ENCODE peak calls at places on chromosomes 6 and 20, in eight cellular contexts. One of them, this sample, is unnamed.

GRCh38 chr6:79719248-79719975 is 88.3 kb downstream of the SH3BGRL2 start:
- DNase-seq in naive thymus-derived CD4-positive, alpha-beta T cell: no peak
- DNase-seq in stimulated activated CD4-positive, alpha-beta T cell treated with anti-CD3 and anti-CD28 coated beads, TNF-alpha, amount 100 ng/mL, for 48 hours: no peak
- DNase-seq in LHCN-M2: peak
- DNase-seq in fibroblast of lung: peak
- DNase-seq in HFF-Myc: peak
- DNase-seq in left ventricle myocardium inferior: no peak
- DNase-seq in activated naive CD4-positive, alpha-beta T cell treated with anti-CD3 and anti-CD28 coated beads, Interleukin-2, amount 10 ng/mL, durations not matched to agents 7 days and 5 days: no peak
- DNase-seq in this sample: no peak

GRCh38 chr6:85574932-85575598 is 18.6 kb downstream of the SNX14 start:
- DNase-seq in naive thymus-derived CD4-positive, alpha-beta T cell: no peak
- DNase-seq in stimulated activated CD4-positive, alpha-beta T cell treated with anti-CD3 and anti-CD28 coated beads, TNF-alpha, amount 100 ng/mL, for 48 hours: no peak
- DNase-seq in LHCN-M2: peak
- DNase-seq in fibroblast of lung: peak
- DNase-seq in HFF-Myc: peak
- DNase-seq in left ventricle myocardium inferior: no peak
- DNase-seq in activated naive CD4-positive, alpha-beta T cell treated with anti-CD3 and anti-CD28 coated beads, Interleukin-2, amount 10 ng/mL, durations not matched to agents 7 days and 5 days: no peak
- DNase-seq in this sample: peak

GRCh38 chr6:21263531-21264287 is 329.8 kb upstream of the SOX4 start:
- DNase-seq in naive thymus-derived CD4-positive, alpha-beta T cell: no peak
- DNase-seq in stimulated activated CD4-positive, alpha-beta T cell treated with anti-CD3 and anti-CD28 coated beads, TNF-alpha, amount 100 ng/mL, for 48 hours: no peak
- DNase-seq in LHCN-M2: no peak
- DNase-seq in fibroblast of lung: peak
- DNase-seq in HFF-Myc: no peak
- DNase-seq in left ventricle myocardium inferior: no peak
- DNase-seq in activated naive CD4-positive, alpha-beta T cell treated with anti-CD3 and anti-CD28 coated beads, Interleukin-2, amount 10 ng/mL, durations not matched to agents 7 days and 5 days: no peak
- DNase-seq in this sample: peak

GRCh38 chr6:35077006-35077712 is 64.0 kb downstream of the TCP11 start:
- DNase-seq in naive thymus-derived CD4-positive, alpha-beta T cell: no peak
- DNase-seq in stimulated activated CD4-positive, alpha-beta T cell treated with anti-CD3 and anti-CD28 coated beads, TNF-alpha, amount 100 ng/mL, for 48 hours: no peak
- DNase-seq in LHCN-M2: no peak
- DNase-seq in fibroblast of lung: no peak
- DNase-seq in HFF-Myc: no peak
- DNase-seq in left ventricle myocardium inferior: no peak
- DNase-seq in activated naive CD4-positive, alpha-beta T cell treated with anti-CD3 and anti-CD28 coated beads, Interleukin-2, amount 10 ng/mL, durations not matched to agents 7 days and 5 days: no peak
- DNase-seq in this sample: no peak

GRCh38 chr6:92989656-92990055 is 429.7 kb downstream of the EPHA7 start:
- DNase-seq in naive thymus-derived CD4-positive, alpha-beta T cell: no peak
- DNase-seq in stimulated activated CD4-positive, alpha-beta T cell treated with anti-CD3 and anti-CD28 coated beads, TNF-alpha, amount 100 ng/mL, for 48 hours: no peak
- DNase-seq in LHCN-M2: peak
- DNase-seq in fibroblast of lung: peak
- DNase-seq in HFF-Myc: no peak
- DNase-seq in left ventricle myocardium inferior: no peak
- DNase-seq in activated naive CD4-positive, alpha-beta T cell treated with anti-CD3 and anti-CD28 coated beads, Interleukin-2, amount 10 ng/mL, durations not matched to agents 7 days and 5 days: no peak
- DNase-seq in this sample: no peak

GRCh38 chr20:37223053-37223452 is 38.6 kb downstream of the GHRH start:
- DNase-seq in naive thymus-derived CD4-positive, alpha-beta T cell: no peak
- DNase-seq in stimulated activated CD4-positive, alpha-beta T cell treated with anti-CD3 and anti-CD28 coated beads, TNF-alpha, amount 100 ng/mL, for 48 hours: no peak
- DNase-seq in LHCN-M2: peak
- DNase-seq in fibroblast of lung: peak
- DNase-seq in HFF-Myc: peak
- DNase-seq in left ventricle myocardium inferior: no peak
- DNase-seq in activated naive CD4-positive, alpha-beta T cell treated with anti-CD3 and anti-CD28 coated beads, Interleukin-2, amount 10 ng/mL, durations not matched to agents 7 days and 5 days: no peak
- DNase-seq in this sample: peak

GRCh38 chr6:101290346-101290745 is 103.2 kb upstream of the GRIK2 start:
- DNase-seq in naive thymus-derived CD4-positive, alpha-beta T cell: no peak
- DNase-seq in stimulated activated CD4-positive, alpha-beta T cell treated with anti-CD3 and anti-CD28 coated beads, TNF-alpha, amount 100 ng/mL, for 48 hours: no peak
- DNase-seq in LHCN-M2: peak
- DNase-seq in fibroblast of lung: no peak
- DNase-seq in HFF-Myc: peak
- DNase-seq in left ventricle myocardium inferior: no peak
- DNase-seq in activated naive CD4-positive, alpha-beta T cell treated with anti-CD3 and anti-CD28 coated beads, Interleukin-2, amount 10 ng/mL, durations not matched to agents 7 days and 5 days: no peak
- DNase-seq in this sample: peak

GRCh38 chr6:106360989-106361430 is 493 bp downstream of the CRYBG1 start:
- DNase-seq in naive thymus-derived CD4-positive, alpha-beta T cell: peak
- DNase-seq in stimulated activated CD4-positive, alpha-beta T cell treated with anti-CD3 and anti-CD28 coated beads, TNF-alpha, amount 100 ng/mL, for 48 hours: peak
- DNase-seq in LHCN-M2: no peak
- DNase-seq in fibroblast of lung: no peak
- DNase-seq in HFF-Myc: no peak
- DNase-seq in left ventricle myocardium inferior: no peak
- DNase-seq in activated naive CD4-positive, alpha-beta T cell treated with anti-CD3 and anti-CD28 coated beads, Interleukin-2, amount 10 ng/mL, durations not matched to agents 7 days and 5 days: peak
- DNase-seq in this sample: no peak

GRCh38 chr20:33894798-33895197 is 83.7 kb downstream of the CHMP4B start:
- DNase-seq in naive thymus-derived CD4-positive, alpha-beta T cell: no peak
- DNase-seq in stimulated activated CD4-positive, alpha-beta T cell treated with anti-CD3 and anti-CD28 coated beads, TNF-alpha, amount 100 ng/mL, for 48 hours: no peak
- DNase-seq in LHCN-M2: no peak
- DNase-seq in fibroblast of lung: peak
- DNase-seq in HFF-Myc: no peak
- DNase-seq in left ventricle myocardium inferior: no peak
- DNase-seq in activated naive CD4-positive, alpha-beta T cell treated with anti-CD3 and anti-CD28 coated beads, Interleukin-2, amount 10 ng/mL, durations not matched to agents 7 days and 5 days: no peak
- DNase-seq in this sample: peak

GRCh38 chr6:163926642-163927041 is 512.1 kb downstream of the QKI start:
- DNase-seq in naive thymus-derived CD4-positive, alpha-beta T cell: no peak
- DNase-seq in stimulated activated CD4-positive, alpha-beta T cell treated with anti-CD3 and anti-CD28 coated beads, TNF-alpha, amount 100 ng/mL, for 48 hours: no peak
- DNase-seq in LHCN-M2: no peak
- DNase-seq in fibroblast of lung: peak
- DNase-seq in HFF-Myc: peak
- DNase-seq in left ventricle myocardium inferior: peak
- DNase-seq in activated naive CD4-positive, alpha-beta T cell treated with anti-CD3 and anti-CD28 coated beads, Interleukin-2, amount 10 ng/mL, durations not matched to agents 7 days and 5 days: no peak
- DNase-seq in this sample: no peak

GRCh38 chr20:20487811-20488210 is 119.9 kb downstream of the INSM1 start:
- DNase-seq in naive thymus-derived CD4-positive, alpha-beta T cell: no peak
- DNase-seq in stimulated activated CD4-positive, alpha-beta T cell treated with anti-CD3 and anti-CD28 coated beads, TNF-alpha, amount 100 ng/mL, for 48 hours: no peak
- DNase-seq in LHCN-M2: no peak
- DNase-seq in fibroblast of lung: peak
- DNase-seq in HFF-Myc: no peak
- DNase-seq in left ventricle myocardium inferior: no peak
- DNase-seq in activated naive CD4-positive, alpha-beta T cell treated with anti-CD3 and anti-CD28 coated beads, Interleukin-2, amount 10 ng/mL, durations not matched to agents 7 days and 5 days: no peak
- DNase-seq in this sample: no peak

This sample was measured in HCEC 1CT.